ENCODE peak calls at places on chromosomes 1 and 21, in five cellular contexts. N is occipital lobe, D is NCI-H524, U is NCI-H2081, G is epithelial cell of esophagus. S is an unnamed sample.

GRCh38 chr1:183989604-183990003 is 47.9 kb downstream of the COLGALT2 start:
- DNase-seq in N (no peak), D (no peak), U (no peak), G (no peak), S (no peak)

GRCh38 chr1:41333146-41333784 is 28.0 kb upstream of the FOXO6 start:
- DNase-seq in N (no peak), D (no peak), U (no peak), G (no peak), S (no peak)

GRCh38 chr1:27891196-27891889 is 19.0 kb downstream of the THEMIS2 start:
- DNase-seq in N (no peak), D (no peak), U (no peak), G (no peak), S (peak)

GRCh38 chr1:225817611-225818061 is 7.7 kb downstream of the EPHX1 start:
- DNase-seq in N (peak), D (no peak), U (peak), G (peak), S (no peak)

GRCh38 chr21:41836166-41837015 is 42.8 kb downstream of the PRDM15 start:
- DNase-seq in N (no peak), D (no peak), U (no peak), G (no peak), S (no peak)

GRCh38 chr1:1124786-1125642 is 9.1 kb upstream of the C1orf159 start:
- DNase-seq in N (no peak), D (no peak), U (no peak), G (no peak), S (no peak)

GRCh38 chr1:167401260-167401873 is 117.0 kb downstream of the CD247 start:
- DNase-seq in N (peak), D (peak), U (peak), G (peak), S (peak)

GRCh38 chr1:40898434-40898900 is 36.3 kb upstream of the CITED4 start:
- DNase-seq in N (no peak), D (no peak), U (no peak), G (peak), S (peak)

GRCh38 chr1:237398751-237399150 is 356.8 kb downstream of the RYR2 start:
- DNase-seq in N (no peak), D (no peak), U (no peak), G (no peak), S (no peak)

GRCh38 chr21:41706263-41706639 is 60.6 kb downstream of the RIPK4 start:
- DNase-seq in N (no peak), D (no peak), U (no peak), G (no peak), S (no peak)

GRCh38 chr1:65788762-65789161 is 3.9 kb upstream of the PDE4B start:
- DNase-seq in N (no peak), D (no peak), U (no peak), G (no peak), S (no peak)

GRCh38 chr1:85087659-85088407 is 39.5 kb upstream of the MCOLN3 start:
- DNase-seq in N (no peak), D (no peak), U (no peak), G (peak), S (no peak)

GRCh38 chr1:39204441-39205081 is at the start of gene MACF1:
- DNase-seq in N (no peak), D (no peak), U (no peak), G (peak), S (no peak)

GRCh38 chr1:100928128-100928527 is 32.2 kb downstream of the SLC30A7 start:
- DNase-seq in N (no peak), D (peak), U (no peak), G (no peak), S (no peak)

GRCh38 chr1:12553963-12554362 is 64.0 kb downstream of the DHRS3 start:
- DNase-seq in N (no peak), D (no peak), U (no peak), G (no peak), S (peak)

GRCh38 chr1:161307230-161307768 is 2.5 kb downstream of the MPZ start:
- DNase-seq in N (no peak), D (peak), U (no peak), G (no peak), S (peak)

GRCh38 chr1:18282851-18283600 is 175.4 kb downstream of the IGSF21 start:
- DNase-seq in N (peak), D (peak), U (peak), G (no peak), S (no peak)

GRCh38 chr1:187044393-187044792 is 215.6 kb downstream of the PLA2G4A start:
- DNase-seq in N (no peak), D (no peak), U (no peak), G (no peak), S (no peak)

GRCh38 chr1:25700124-25700523 is 83.5 kb downstream of the MAN1C1 start:
- DNase-seq in N (no peak), D (peak), U (no peak), G (no peak), S (no peak)

GRCh38 chr1:116680752-116681151 is 13.2 kb upstream of the IGSF3 start:
- DNase-seq in N (no peak), D (no peak), U (no peak), G (peak), S (no peak)

GRCh38 chr1:207711285-207711684 is 40.6 kb upstream of the CD46 start:
- DNase-seq in N (no peak), D (no peak), U (no peak), G (no peak), S (no peak)

GRCh38 chr1:231603598-231604275 is 22.9 kb upstream of the DISC1 start:
- DNase-seq in N (no peak), D (peak), U (peak), G (peak), S (peak)

GRCh38 chr1:203216274-203217138 is 13.0 kb downstream of the CHIT1 start:
- DNase-seq in N (peak), D (peak), U (peak), G (peak), S (peak)

GRCh38 chr1:180580237-180580636 is 21.5 kb downstream of the OVAAL start:
- DNase-seq in N (no peak), D (no peak), U (peak), G (peak), S (no peak)

GRCh38 chr1:11806307-11806936 is 431 bp downstream of the CLCN6 start:
- DNase-seq in N (no peak), D (no peak), U (peak), G (peak), S (no peak)